ENCODE peak calls at places on chromosome 9, in ten cellular contexts. One of them, this sample, is unnamed.

GRCh38 chr9:95029251-95029650 is 288.3 kb downstream of the FANCC start:
- DNase-seq in NCI-H1694: no peak
- DNase-seq in AG20443: no peak
- DNase-seq in choroid plexus epithelial cell: no peak
- DNase-seq in NCI-H2171 treated with DMSO at 0.1 percent for 48 hours: peak
- DNase-seq in iris pigment epithelial cell: no peak
- DNase-seq in HFFc6: no peak
- DNase-seq in activated effector memory CD4-positive, alpha-beta T cell treated with Interleukin-2 at 50 U/mL for 16 hours: no peak
- DNase-seq in CD8-positive, alpha-beta T cell: no peak
- DNase-seq in NB4: no peak
- DNase-seq in this sample: no peak

GRCh38 chr9:34037626-34038025 is 11.1 kb downstream of the UBAP2 start:
- DNase-seq in NCI-H1694: no peak
- DNase-seq in AG20443: no peak
- DNase-seq in choroid plexus epithelial cell: no peak
- DNase-seq in NCI-H2171 treated with DMSO at 0.1 percent for 48 hours: no peak
- DNase-seq in iris pigment epithelial cell: no peak
- DNase-seq in HFFc6: no peak
- DNase-seq in activated effector memory CD4-positive, alpha-beta T cell treated with Interleukin-2 at 50 U/mL for 16 hours: no peak
- DNase-seq in CD8-positive, alpha-beta T cell: no peak
- DNase-seq in NB4: no peak
- DNase-seq in this sample: no peak

GRCh38 chr9:71725590-71726338 is 42.5 kb downstream of the CEMIP2 start:
- DNase-seq in NCI-H1694: no peak
- DNase-seq in AG20443: peak
- DNase-seq in choroid plexus epithelial cell: peak
- DNase-seq in NCI-H2171 treated with DMSO at 0.1 percent for 48 hours: peak
- DNase-seq in iris pigment epithelial cell: peak
- DNase-seq in HFFc6: peak
- DNase-seq in activated effector memory CD4-positive, alpha-beta T cell treated with Interleukin-2 at 50 U/mL for 16 hours: no peak
- DNase-seq in CD8-positive, alpha-beta T cell: no peak
- DNase-seq in NB4: no peak
- DNase-seq in this sample: peak

GRCh38 chr9:35489313-35490154 is at the start of gene RUSC2:
- DNase-seq in NCI-H1694: peak
- DNase-seq in AG20443: peak
- DNase-seq in choroid plexus epithelial cell: peak
- DNase-seq in NCI-H2171 treated with DMSO at 0.1 percent for 48 hours: peak
- DNase-seq in iris pigment epithelial cell: peak
- DNase-seq in HFFc6: peak
- DNase-seq in activated effector memory CD4-positive, alpha-beta T cell treated with Interleukin-2 at 50 U/mL for 16 hours: peak
- DNase-seq in CD8-positive, alpha-beta T cell: peak
- DNase-seq in NB4: peak
- DNase-seq in this sample: peak

GRCh38 chr9:105957830-105958229 is 263.5 kb downstream of the TMEM38B start:
- DNase-seq in NCI-H1694: no peak
- DNase-seq in AG20443: no peak
- DNase-seq in choroid plexus epithelial cell: no peak
- DNase-seq in NCI-H2171 treated with DMSO at 0.1 percent for 48 hours: no peak
- DNase-seq in iris pigment epithelial cell: no peak
- DNase-seq in HFFc6: no peak
- DNase-seq in activated effector memory CD4-positive, alpha-beta T cell treated with Interleukin-2 at 50 U/mL for 16 hours: no peak
- DNase-seq in CD8-positive, alpha-beta T cell: no peak
- DNase-seq in NB4: no peak
- DNase-seq in this sample: no peak

GRCh38 chr9:93801120-93801519 is 154.0 kb downstream of the BARX1 start:
- DNase-seq in NCI-H1694: no peak
- DNase-seq in AG20443: no peak
- DNase-seq in choroid plexus epithelial cell: no peak
- DNase-seq in NCI-H2171 treated with DMSO at 0.1 percent for 48 hours: no peak
- DNase-seq in iris pigment epithelial cell: no peak
- DNase-seq in HFFc6: no peak
- DNase-seq in activated effector memory CD4-positive, alpha-beta T cell treated with Interleukin-2 at 50 U/mL for 16 hours: no peak
- DNase-seq in CD8-positive, alpha-beta T cell: no peak
- DNase-seq in NB4: no peak
- DNase-seq in this sample: no peak

GRCh38 chr9:107094370-107094769 is 188.7 kb upstream of the RAD23B start:
- DNase-seq in NCI-H1694: no peak
- DNase-seq in AG20443: no peak
- DNase-seq in choroid plexus epithelial cell: peak
- DNase-seq in NCI-H2171 treated with DMSO at 0.1 percent for 48 hours: no peak
- DNase-seq in iris pigment epithelial cell: no peak
- DNase-seq in HFFc6: no peak
- DNase-seq in activated effector memory CD4-positive, alpha-beta T cell treated with Interleukin-2 at 50 U/mL for 16 hours: no peak
- DNase-seq in CD8-positive, alpha-beta T cell: no peak
- DNase-seq in NB4: no peak
- DNase-seq in this sample: no peak

GRCh38 chr9:81848472-81848871 is 79.8 kb upstream of the SPATA31D4 start:
- DNase-seq in NCI-H1694: no peak
- DNase-seq in AG20443: peak
- DNase-seq in choroid plexus epithelial cell: peak
- DNase-seq in NCI-H2171 treated with DMSO at 0.1 percent for 48 hours: peak
- DNase-seq in iris pigment epithelial cell: peak
- DNase-seq in HFFc6: peak
- DNase-seq in activated effector memory CD4-positive, alpha-beta T cell treated with Interleukin-2 at 50 U/mL for 16 hours: no peak
- DNase-seq in CD8-positive, alpha-beta T cell: no peak
- DNase-seq in NB4: no peak
- DNase-seq in this sample: peak

GRCh38 chr9:18137815-18138214 is 336.1 kb upstream of the ADAMTSL1 start:
- DNase-seq in NCI-H1694: no peak
- DNase-seq in AG20443: no peak
- DNase-seq in choroid plexus epithelial cell: no peak
- DNase-seq in NCI-H2171 treated with DMSO at 0.1 percent for 48 hours: no peak
- DNase-seq in iris pigment epithelial cell: no peak
- DNase-seq in HFFc6: no peak
- DNase-seq in activated effector memory CD4-positive, alpha-beta T cell treated with Interleukin-2 at 50 U/mL for 16 hours: no peak
- DNase-seq in CD8-positive, alpha-beta T cell: no peak
- DNase-seq in NB4: peak
- DNase-seq in this sample: no peak

GRCh38 chr9:76676857-76677256 is 87.4 kb upstream of the PCA3 start:
- DNase-seq in NCI-H1694: no peak
- DNase-seq in AG20443: no peak
- DNase-seq in choroid plexus epithelial cell: no peak
- DNase-seq in NCI-H2171 treated with DMSO at 0.1 percent for 48 hours: no peak
- DNase-seq in iris pigment epithelial cell: no peak
- DNase-seq in HFFc6: no peak
- DNase-seq in activated effector memory CD4-positive, alpha-beta T cell treated with Interleukin-2 at 50 U/mL for 16 hours: no peak
- DNase-seq in CD8-positive, alpha-beta T cell: no peak
- DNase-seq in NB4: no peak
- DNase-seq in this sample: no peak

GRCh38 chr9:116647515-116647809 is 39.6 kb upstream of the TRIM32 start:
- DNase-seq in NCI-H1694: no peak
- DNase-seq in AG20443: no peak
- DNase-seq in choroid plexus epithelial cell: no peak
- DNase-seq in NCI-H2171 treated with DMSO at 0.1 percent for 48 hours: no peak
- DNase-seq in iris pigment epithelial cell: no peak
- DNase-seq in HFFc6: no peak
- DNase-seq in activated effector memory CD4-positive, alpha-beta T cell treated with Interleukin-2 at 50 U/mL for 16 hours: no peak
- DNase-seq in CD8-positive, alpha-beta T cell: no peak
- DNase-seq in NB4: no peak
- DNase-seq in this sample: no peak